ENCODE peak calls at places on chromosomes 12 and 14, in nine cellular contexts. H is ovary, E is body of pancreas, R is heart left ventricle, I is upper lobe of left lung, D is A549, N is tibial nerve, P is stomach, O is uterus. S is an unnamed sample.

GRCh38 chr12:125017801-125018200 is 24.4 kb downstream of the BRI3BP start:
- DNase-seq in D (no peak), H (no peak), P (no peak), O (no peak), I (no peak), E (no peak), R (no peak), N (no peak), S (no peak)

GRCh38 chr12:23729354-23729753 is 220.1 kb downstream of the SOX5 start:
- DNase-seq in E (no peak), H (no peak), P (no peak), O (no peak), N (no peak), D (no peak), I (no peak), R (no peak), S (no peak)

GRCh38 chr12:89999699-90000505 is 291.3 kb upstream of the ATP2B1 start:
- DNase-seq in O (no peak), D (no peak), E (no peak), P (no peak), H (no peak), I (no peak), R (no peak), N (no peak), S (no peak)

GRCh38 chr12:57744777-57745484 is at the start of gene TSPAN31:
- DNase-seq in H (peak; percentile 98), I (no peak), E (peak; percentile 99), R (peak; percentile 99), D (peak; percentile 99), N (peak; percentile 96), O (peak; percentile 99), P (peak; percentile 98), S (no peak)

GRCh38 chr12:120720234-120720968 is 5.2 kb upstream of the ACADS start:
- DNase-seq in O (no peak), D (peak; percentile 24), I (no peak), H (no peak), E (no peak), P (no peak), R (no peak), N (no peak), S (no peak)

GRCh38 chr14:51283402-51283825 is 43.4 kb downstream of the TMX1 start:
- DNase-seq in O (peak; percentile 33), P (no peak), R (no peak), I (no peak), D (peak; percentile 81), H (no peak), N (no peak), E (no peak), S (no peak)

GRCh38 chr14:96424104-96424989 is 32.4 kb downstream of the AK7 start:
- DNase-seq in N (no peak), P (peak; percentile 38), D (peak; percentile 74), O (no peak), E (peak; percentile 48), H (no peak), I (peak; percentile 88), R (peak; percentile 35), S (no peak)

GRCh38 chr12:89924191-89924590 is 215.6 kb upstream of the ATP2B1 start:
- DNase-seq in R (no peak), P (no peak), N (no peak), H (no peak), E (no peak), O (no peak), I (no peak), D (no peak), S (no peak)

GRCh38 chr12:79983969-79984629 is 49.2 kb upstream of the PPP1R12A start:
- DNase-seq in H (no peak), D (peak; percentile 33), O (no peak), P (no peak), I (no peak), E (no peak), N (no peak), R (no peak), S (no peak)

GRCh38 chr12:79988368-79988767 is 53.5 kb upstream of the PPP1R12A start:
- DNase-seq in N (no peak), E (no peak), R (no peak), I (no peak), D (no peak), P (no peak), H (no peak), O (no peak), S (no peak)

GRCh38 chr12:79978692-79979091 is 43.8 kb upstream of the PPP1R12A start:
- DNase-seq in H (no peak), E (no peak), P (no peak), O (no peak), I (no peak), R (no peak), N (no peak), D (no peak), S (no peak)

GRCh38 chr12:79983492-79983891 is 48.6 kb upstream of the PPP1R12A start:
- DNase-seq in O (no peak), H (no peak), I (no peak), N (no peak), R (no peak), D (peak; percentile 53), E (no peak), P (no peak), S (no peak)

GRCh38 chr12:79982371-79983062 is 47.6 kb upstream of the PPP1R12A start:
- DNase-seq in E (no peak), P (no peak), D (no peak), R (no peak), H (no peak), I (no peak), N (no peak), O (no peak), S (no peak)
- H3K4me3 ChIP-seq in E (no peak overlapping the region), P (no peak overlapping the region), D (no peak overlapping the region), R (no peak overlapping the region), H (no peak overlapping the region), I (no peak overlapping the region), N (no peak overlapping the region), O (no peak overlapping the region), S (no peak overlapping the region)

GRCh38 chr14:89959853-89960493 is 4.2 kb downstream of the TDP1 start:
- DNase-seq in E (no peak), H (no peak), P (no peak), D (no peak), R (no peak), O (no peak), I (no peak), N (no peak), S (no peak)

GRCh38 chr14:89958966-89959365 is 3.2 kb downstream of the TDP1 start:
- DNase-seq in H (no peak), D (no peak), I (no peak), O (no peak), E (no peak), N (no peak), P (no peak), R (no peak), S (no peak)

GRCh38 chr14:89965839-89966238 is 10.1 kb downstream of the TDP1 start:
- DNase-seq in N (no peak), P (no peak), R (no peak), D (no peak), O (no peak), E (no peak), H (no peak), I (no peak), S (no peak)

GRCh38 chr14:89960895-89961294 is 5.2 kb downstream of the TDP1 start:
- DNase-seq in N (no peak), R (no peak), O (no peak), D (no peak), I (no peak), P (no peak), E (no peak), H (no peak), S (no peak)

DNA sequence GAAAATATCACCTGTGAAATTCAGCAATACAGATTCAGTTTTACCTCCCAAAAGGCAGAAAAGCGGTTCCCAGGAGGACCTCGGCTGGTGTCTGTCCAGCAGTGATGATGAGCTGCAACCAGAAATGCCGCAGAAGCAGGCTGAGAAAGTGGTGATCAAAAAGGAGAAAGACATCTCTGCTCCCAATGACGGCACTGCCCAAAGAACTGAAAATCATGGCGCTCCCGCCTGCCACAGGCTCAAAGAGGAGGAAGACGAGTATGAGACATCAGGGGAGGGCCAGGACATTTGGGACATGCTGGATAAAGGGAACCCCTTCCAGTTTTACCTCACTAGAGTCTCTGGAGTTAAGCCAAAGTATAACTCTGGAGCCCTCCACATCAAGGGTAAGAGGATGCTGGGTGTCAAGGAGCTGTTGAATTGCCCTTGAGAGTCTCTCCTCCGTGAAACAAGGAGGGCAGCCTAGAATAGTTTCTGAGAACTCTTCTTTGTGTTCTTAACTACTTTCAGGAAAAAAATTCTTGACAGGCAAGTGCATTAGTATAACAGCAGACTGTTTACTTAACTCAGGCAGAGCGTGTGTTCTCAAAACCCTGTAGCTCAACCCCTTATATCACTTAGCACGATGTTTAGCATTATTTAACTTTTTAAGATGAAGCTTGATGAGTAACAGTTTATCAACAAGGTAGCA is 7.7 kb downstream of the TDP1 start:
- DNase-seq in P (no peak), H (no peak), N (no peak), E (no peak), D (no peak), O (no peak), I (no peak), R (no peak), S (no peak)
- TF ChIP-seq POLR2A in P (no peak), H (no peak), N (no peak), E (no peak), D (no peak), O (no peak), I (no peak), R (no peak), S (no peak)

DNA sequence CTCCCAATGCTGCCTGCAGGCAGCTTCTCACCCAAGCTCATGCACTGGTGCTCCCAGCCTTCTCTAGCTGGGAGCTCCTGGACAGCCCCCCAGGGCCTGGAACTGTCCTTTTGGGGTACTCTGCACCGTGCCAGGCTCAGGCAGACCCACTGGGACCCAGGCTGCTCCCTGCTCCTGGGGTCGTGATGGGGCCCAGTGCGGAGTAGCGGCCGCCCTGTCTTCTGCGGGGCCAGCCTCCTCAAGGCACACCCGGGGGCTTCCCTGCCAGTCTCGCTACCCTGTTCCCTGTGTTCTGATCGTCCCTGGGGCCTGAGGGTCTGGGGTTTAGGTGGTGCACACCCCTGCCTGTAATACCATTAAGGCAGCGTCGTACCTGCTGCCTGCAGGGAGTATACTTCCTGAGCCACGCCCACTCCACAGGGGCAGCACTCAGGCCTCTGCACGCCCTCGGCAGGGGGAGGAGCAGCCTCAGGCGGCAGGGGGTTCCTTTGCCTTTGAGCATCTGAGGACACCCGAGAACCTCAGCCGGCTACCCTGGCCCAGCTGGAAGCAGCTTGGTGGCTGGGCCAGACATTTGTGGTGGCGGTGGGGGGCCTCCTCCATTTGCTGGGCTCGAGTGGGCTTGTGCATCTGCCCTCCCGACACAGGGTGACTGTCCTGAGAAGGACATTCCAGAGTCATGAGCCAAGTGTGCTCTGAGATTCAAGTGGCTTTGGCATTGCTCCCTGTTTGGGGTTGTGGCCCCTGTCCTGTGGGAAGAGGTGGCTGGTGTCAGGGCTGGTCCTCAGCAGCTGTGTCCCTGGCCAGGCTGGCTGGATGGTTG is 9.2 kb upstream of the CRIP2 start:
- DNase-seq in R (peak; percentile 88), D (no peak), O (no peak), I (no peak), N (no peak), P (no peak), E (no peak), H (no peak), S (no peak)
- H3K27ac ChIP-seq in R (peak overlapping the region; percentile 97), D (no peak overlapping the region), O (no peak overlapping the region), I (peak overlapping the region; percentile 63), N (no peak overlapping the region), P (no peak overlapping the region), E (no peak overlapping the region), H (no peak overlapping the region), S (no peak overlapping the region)

GRCh38 chr12:52248541-52249035 is 15.5 kb downstream of the KRT7 start:
- DNase-seq in N (no peak), P (peak; percentile 17), O (no peak), R (no peak), I (no peak), E (no peak), D (no peak), H (peak; percentile 8), S (no peak)

GRCh38 chr12:52250048-52250990 is 17.3 kb downstream of the KRT7 start:
- DNase-seq in P (no peak), N (no peak), O (no peak), D (peak; percentile 70), R (no peak), H (no peak), I (peak; percentile 83), E (peak; percentile 40), S (no peak)

GRCh38 chr12:52247622-52248540 is 14.8 kb downstream of the KRT7 start:
- DNase-seq in D (peak; percentile 65), N (no peak), O (no peak), R (no peak), I (no peak), P (no peak), H (no peak), E (no peak), S (no peak)

GRCh38 chr12:52249511-52250047 is 16.5 kb downstream of the KRT7 start:
- DNase-seq in O (no peak), D (no peak), H (peak; percentile 5), N (no peak), I (no peak), E (no peak), P (no peak), R (no peak), S (no peak)

DNA sequence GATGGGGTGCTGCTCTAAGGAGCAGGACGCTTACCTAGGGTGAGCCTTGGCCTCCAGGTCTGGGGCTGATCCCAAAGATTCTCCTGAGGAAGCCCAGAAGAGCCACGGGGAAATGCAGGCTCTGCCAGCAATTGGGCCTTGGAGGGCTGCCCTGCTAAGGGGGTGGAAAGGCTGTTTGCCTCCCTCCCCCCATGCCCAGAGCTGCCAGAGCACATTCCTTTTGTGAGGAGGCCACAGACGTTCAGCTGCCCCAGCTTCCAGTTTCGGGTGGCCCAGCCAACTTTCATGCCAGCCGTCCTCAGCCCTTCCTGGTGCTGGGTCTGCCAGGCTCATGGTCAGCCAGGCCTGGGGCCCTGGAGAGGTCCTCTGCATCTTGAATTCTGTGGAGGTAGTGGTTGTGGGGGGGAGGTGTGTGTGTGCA is 16.0 kb downstream of the KRT7 start:
- DNase-seq in N (no peak), H (peak; percentile 13), I (no peak), P (peak; percentile 84), O (no peak), D (peak; percentile 71), R (peak; percentile 80), E (peak; percentile 95), S (no peak)
- H3K4me3 ChIP-seq in N (no peak overlapping the region), H (no peak overlapping the region), I (no peak overlapping the region), P (no peak overlapping the region), O (no peak overlapping the region), D (no peak overlapping the region), R (no peak overlapping the region), E (no peak overlapping the region), S (no peak overlapping the region)

S was measured in vagina.